ENCODE peak calls at places on chromosomes 7 and 10, in ten cellular contexts. E is dorsolateral prefrontal cortex, L is breast epithelium, K is endothelial cell, S is choroid plexus epithelial cell, H is fibroblast of villous mesenchyme, J is B cell, R is coronary artery, T is neural progenitor cell, A is astrocyte of the cerebellum. U is an unnamed sample.
A peak's percentile ranks its signal among the peaks of the same experiment; 100 is the strongest.

GRCh38 chr10:86368987-86369386 is 2.4 kb upstream of the GRID1 start:
- DNase-seq in J (no peak), S (no peak), K (no peak), R (peak; percentile 35), A (no peak), E (peak; percentile 17), L (peak; percentile 27), H (no peak), T (no peak), U (peak; percentile 7)

GRCh38 chr7:123727071-123727837 is 21.5 kb downstream of the WASL start:
- DNase-seq in K (no peak), A (peak; percentile 94), S (peak; percentile 90), L (no peak), R (no peak), J (no peak), T (no peak), E (no peak), H (peak; percentile 90), U (no peak)

GRCh38 chr10:68106656-68107055 is 2.6 kb upstream of the MYPN start:
- DNase-seq in A (peak; percentile 91), L (no peak), T (no peak), R (no peak), E (no peak), K (no peak), H (peak; percentile 92), J (no peak), S (peak; percentile 82), U (no peak)

GRCh38 chr7:119711104-119711503 is 561.9 kb upstream of the KCND2 start:
- DNase-seq in J (no peak), H (no peak), T (no peak), E (no peak), L (no peak), K (no peak), A (no peak), S (peak; percentile 13), R (no peak), U (no peak)

GRCh38 chr7:142357953-142358520 is 100.2 kb upstream of the PRSS58 start:
- DNase-seq in T (peak; percentile 58), E (no peak), H (peak; percentile 80), A (peak; percentile 78), R (no peak), L (no peak), K (peak; percentile 46), J (peak; percentile 40), S (peak; percentile 91), U (no peak)

GRCh38 chr10:112792487-112793196 is 157.4 kb upstream of the TCF7L2 start:
- DNase-seq in T (peak; percentile 58), H (peak; percentile 80), A (no peak), K (no peak), R (no peak), S (peak; percentile 72), J (no peak), L (no peak), E (peak; percentile 43), U (no peak)

GRCh38 chr7:120304674-120305073 is 31.7 kb downstream of the KCND2 start:
- DNase-seq in R (no peak), H (no peak), J (no peak), A (no peak), K (no peak), T (peak; percentile 2), S (no peak), E (no peak), L (no peak), U (no peak)

GRCh38 chr10:23694446-23694920 is 255.6 kb downstream of the OTUD1 start:
- DNase-seq in H (no peak), T (peak; percentile 78), J (no peak), E (no peak), S (no peak), K (peak; percentile 36), A (no peak), R (no peak), L (no peak), U (no peak)

GRCh38 chr10:22927661-22928403 is at the start of gene ARMC3:
- DNase-seq in A (peak; percentile 3), K (peak; percentile 95), E (peak; percentile 71), L (peak; percentile 64), T (peak; percentile 94), S (peak; percentile 49), H (peak; percentile 18), J (peak; percentile 77), R (peak; percentile 81), U (peak; percentile 87)

GRCh38 chr10:77798940-77799339 is 127.6 kb downstream of the DLG5 start:
- DNase-seq in E (no peak), J (no peak), H (no peak), K (no peak), S (peak; percentile 36), T (no peak), R (no peak), A (no peak), L (no peak), U (no peak)

GRCh38 chr7:82413237-82413636 is 30.3 kb downstream of the CACNA2D1 start:
- DNase-seq in J (no peak), L (no peak), T (no peak), A (peak; percentile 33), S (peak; percentile 21), H (no peak), E (no peak), R (no peak), K (no peak), U (no peak)

GRCh38 chr10:49299816-49300139 is 808 bp downstream of the C10orf71 start:
- DNase-seq in K (no peak), E (no peak), H (no peak), L (no peak), J (peak; percentile 27), S (no peak), R (no peak), A (no peak), T (no peak), U (no peak)

GRCh38 chr7:107387573-107388219 is 82.2 kb upstream of the GPR22 start:
- DNase-seq in S (peak; percentile 88), L (no peak), H (peak; percentile 89), A (peak; percentile 61), E (no peak), J (no peak), T (no peak), R (no peak), K (no peak), U (no peak)

GRCh38 chr7:74051629-74052410 is 23.8 kb downstream of the ELN start:
- DNase-seq in H (no peak), E (no peak), J (no peak), K (peak; percentile 55), L (no peak), S (peak; percentile 36), R (no peak), A (no peak), T (peak; percentile 66), U (peak; percentile 80)

GRCh38 chr10:111360260-111360925 is 283.6 kb downstream of the ADRA2A start:
- DNase-seq in A (no peak), S (peak; percentile 1), K (peak; percentile 47), L (no peak), J (peak; percentile 25), T (peak; percentile 78), E (peak; percentile 27), R (no peak), H (peak; percentile 3), U (peak; percentile 59)

GRCh38 chr7:5643280-5643679 is 138.2 kb downstream of the RNF216 start:
- DNase-seq in L (no peak), E (no peak), T (no peak), K (peak; percentile 71), R (no peak), A (no peak), S (peak; percentile 52), J (no peak), H (no peak), U (no peak)

GRCh38 chr7:90816511-90817142 is 220.5 kb downstream of the CDK14 start:
- DNase-seq in E (no peak), J (peak; percentile 11), S (peak; percentile 98), H (peak; percentile 96), T (no peak), A (peak; percentile 96), K (no peak), R (no peak), L (no peak), U (no peak)

GRCh38 chr10:99364125-99364524 is 35.0 kb downstream of the CNNM1 start:
- DNase-seq in A (no peak), R (no peak), S (no peak), H (no peak), K (no peak), L (no peak), E (no peak), J (no peak), T (no peak), U (no peak)
- TF ChIP-seq CTCF in A (no peak), R (no peak), S (no peak), H (no peak), K (no peak), L (no peak), E (no peak), J (no peak), T (no peak), U (no peak)

DNA sequence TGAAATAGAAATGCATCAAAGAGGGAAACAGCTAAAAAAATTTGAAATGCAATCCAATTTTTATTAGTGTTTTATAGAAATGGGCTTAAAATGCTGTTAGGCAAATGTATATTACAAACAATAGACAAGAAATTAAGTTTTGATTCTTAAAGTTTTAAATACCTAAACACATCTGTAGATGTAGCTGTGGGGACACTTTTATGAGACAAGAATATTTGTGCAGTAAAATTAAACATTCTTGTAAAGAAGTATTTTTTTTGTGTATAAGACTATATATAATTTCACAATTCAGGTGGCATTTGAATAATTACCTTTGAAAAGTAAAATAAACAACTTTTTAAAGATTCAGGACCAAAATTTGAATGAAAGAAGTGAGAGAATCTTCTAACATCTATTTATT is 1015.9 kb downstream of the REEP3 start:
- DNase-seq in L (no peak), T (no peak), K (no peak), E (no peak), S (no peak), A (no peak), R (no peak), J (no peak), H (no peak), U (no peak)
- TF ChIP-seq CTCF in L (no peak), T (no peak), K (no peak), E (peak; percentile 46), S (no peak), A (no peak), R (no peak), J (no peak), H (no peak), U (no peak)

GRCh38 chr10:48233643-48234042 is 40.9 kb downstream of the FRMPD2 start:
- DNase-seq in S (no peak), A (no peak), R (no peak), H (no peak), T (no peak), E (no peak), K (no peak), L (no peak), J (no peak), U (peak; percentile 26)
- TF ChIP-seq CTCF in S (no peak), A (no peak), R (no peak), H (no peak), T (no peak), E (no peak), K (no peak), L (no peak), J (no peak), U (peak; percentile 44)

DNA sequence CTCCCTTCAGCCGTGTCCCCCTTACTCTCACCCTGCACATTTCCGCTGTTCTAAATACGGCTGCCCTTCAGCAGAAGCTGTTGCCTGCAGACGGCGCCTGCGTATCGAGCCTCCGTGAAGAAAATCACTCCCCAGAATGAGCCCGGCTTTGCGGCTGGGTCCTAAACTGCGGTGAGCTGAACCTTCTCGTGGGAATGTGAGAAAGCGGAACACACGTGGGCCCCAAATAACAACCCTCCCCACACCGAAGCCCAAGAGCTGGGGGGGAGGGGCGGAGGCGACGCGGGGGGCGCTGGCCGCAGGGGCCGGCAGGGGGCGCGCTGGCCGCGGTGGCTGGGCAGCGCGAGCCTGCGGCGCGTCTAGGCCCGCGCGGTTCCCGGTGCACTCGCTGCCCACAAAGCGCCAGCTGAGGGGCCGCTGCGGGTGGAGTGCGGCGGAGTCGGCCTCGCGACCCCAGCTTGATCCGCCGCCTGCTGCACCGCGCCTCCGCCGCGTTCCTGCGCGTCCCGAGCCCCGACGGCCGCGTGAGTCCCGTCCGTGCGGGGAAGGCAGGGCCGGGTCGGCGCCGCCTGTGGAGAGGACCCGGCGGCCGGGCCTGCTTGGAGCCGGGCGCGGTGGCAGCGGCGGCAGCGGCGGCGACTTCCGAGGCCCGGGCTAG is at the start of gene ZNF398:
- DNase-seq in A (peak; percentile 22), T (peak; percentile 92), L (peak; percentile 66), E (peak; percentile 54), R (peak; percentile 81), K (peak; percentile 83), H (peak; percentile 74), J (peak; percentile 94), S (peak; percentile 78), U (peak; percentile 73)
- TF ChIP-seq CTCF in A (peak; percentile 37), T (peak; percentile 78), L (peak; percentile 60), E (peak; percentile 79), R (peak; percentile 82), K (peak; percentile 93), H (peak; percentile 43), J (peak; percentile 85), S (peak; percentile 45), U (peak; percentile 72)

U was measured in Caco-2.